ENCODE peak calls at places on chromosome 21, in five cellular contexts. S is fibroblast of lung, Q is tibial nerve, O is adrenal gland, P is lower lobe of right lung. R is an unnamed sample.

GRCh38 chr21:36849461-36849860 is 117.0 kb downstream of the HLCS start:
- DNase-seq in S (no peak), O (no peak), P (no peak), Q (no peak), R (no peak)

GRCh38 chr21:29145354-29145782 is 14.9 kb downstream of the MAP3K7CL start:
- DNase-seq in S (peak), P (no peak), O (peak), Q (no peak), R (peak)

GRCh38 chr21:25901580-25901979 is 166.8 kb downstream of the GABPA start:
- DNase-seq in P (no peak), S (no peak), O (no peak), Q (no peak), R (no peak)

GRCh38 chr21:44426663-44427191 is 28.6 kb upstream of the LRRC3 start:
- DNase-seq in O (no peak), P (no peak), Q (no peak), S (no peak), R (no peak)

GRCh38 chr21:25297117-25297516 is 310.2 kb downstream of the MRPL39 start:
- DNase-seq in O (no peak), P (no peak), S (no peak), Q (no peak), R (no peak)

GRCh38 chr21:37060296-37060695 is 12.6 kb downstream of the PIGP start:
- DNase-seq in S (peak), P (no peak), Q (peak), O (peak), R (peak)

GRCh38 chr21:45423968-45424853 is 19.2 kb downstream of the COL18A1 start:
- DNase-seq in O (no peak), P (peak), Q (no peak), S (no peak), R (no peak)

GRCh38 chr21:15250384-15250783 is 185.6 kb upstream of the NRIP1 start:
- DNase-seq in P (no peak), O (no peak), Q (no peak), S (peak), R (no peak)

GRCh38 chr21:46145159-46145839 is 10.1 kb downstream of the FTCD start:
- DNase-seq in O (no peak), S (no peak), Q (no peak), P (no peak), R (no peak)

GRCh38 chr21:42254631-42255030 is 35.7 kb downstream of the ABCG1 start:
- DNase-seq in P (peak), S (no peak), O (no peak), Q (no peak), R (no peak)

GRCh38 chr21:26800455-26801454 is 44.5 kb downstream of the ADAMTS1 start:
- DNase-seq in S (no peak), O (no peak), P (no peak), Q (peak), R (peak)

GRCh38 chr21:39071623-39072214 is 111.5 kb downstream of the PSMG1 start:
- DNase-seq in S (peak), P (no peak), O (no peak), Q (no peak), R (peak)

GRCh38 chr21:31418355-31419001 is 74.4 kb upstream of the TIAM1 start:
- DNase-seq in Q (no peak), P (no peak), S (no peak), O (no peak), R (no peak)

GRCh38 chr21:39863111-39863510 is 4.1 kb upstream of the PCP4 start:
- DNase-seq in S (peak), P (peak), Q (no peak), O (no peak), R (no peak)

GRCh38 chr21:32445101-32445500 is 32.6 kb downstream of the EVA1C start:
- DNase-seq in P (no peak), Q (no peak), S (no peak), O (no peak), R (no peak)
- H3K4me3 ChIP-seq in P (no peak), Q (no peak), S (no peak), O (no peak), R (no peak)

DNA sequence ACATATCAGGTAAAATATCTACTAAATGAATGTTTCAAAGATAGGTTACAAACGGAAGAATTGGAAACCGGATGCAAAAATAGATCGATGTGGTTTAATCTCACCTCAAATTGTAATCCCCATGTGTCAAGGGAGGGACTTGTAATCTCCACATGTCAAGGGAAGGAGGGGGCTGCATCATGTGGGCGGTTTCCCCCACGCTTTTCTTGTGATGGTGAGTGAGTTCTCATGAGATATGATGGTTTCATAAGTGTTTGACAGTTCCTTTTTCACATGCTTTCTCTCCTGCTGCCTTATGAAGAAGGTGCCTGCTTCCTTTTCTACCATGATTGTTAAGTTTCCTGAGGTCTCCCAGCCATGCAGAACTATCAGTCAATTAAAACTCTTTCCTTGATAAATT is 408.7 kb upstream of the TMPRSS15 start:
- DNase-seq in O (no peak), Q (no peak), S (no peak), P (no peak), R (no peak)
- TF ChIP-seq CTCF in O (no peak), Q (no peak), S (no peak), P (no peak), R (no peak)

DNA sequence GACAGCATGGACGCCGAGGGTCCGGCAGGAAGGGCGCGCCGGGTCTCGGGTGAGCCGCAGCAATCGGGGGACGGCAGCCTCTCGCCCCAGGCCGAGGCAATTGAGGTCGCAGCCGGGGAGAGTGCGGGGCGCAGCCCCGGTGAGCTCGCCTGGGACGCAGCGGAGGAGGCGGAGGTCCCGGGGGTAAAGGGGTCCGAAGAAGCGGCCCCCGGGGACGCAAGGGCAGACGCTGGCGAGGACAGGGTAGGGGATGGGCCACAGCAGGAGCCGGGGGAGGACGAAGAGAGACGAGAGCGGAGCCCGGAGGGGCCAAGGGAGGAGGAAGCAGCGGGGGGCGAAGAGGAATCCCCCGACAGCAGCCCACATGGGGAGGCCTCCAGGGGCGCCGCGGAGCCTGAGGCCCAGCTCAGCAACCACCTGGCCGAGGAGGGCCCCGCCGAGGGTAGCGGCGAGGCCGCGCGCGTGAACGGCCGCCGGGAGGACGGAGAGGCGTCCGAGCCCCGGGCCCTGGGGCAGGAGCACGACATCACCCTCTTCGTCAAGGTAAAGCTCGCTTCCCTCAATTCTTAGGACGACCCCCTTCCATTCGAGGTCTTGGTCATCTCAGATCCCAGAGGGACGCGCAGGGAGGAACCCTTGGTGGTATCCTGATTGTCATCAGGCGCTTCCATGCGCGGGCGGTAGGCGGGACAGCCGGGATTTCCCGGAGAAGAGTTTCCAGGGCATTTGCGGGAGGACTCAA is 1.6 kb downstream of the CLIC6 start:
- DNase-seq in P (no peak), O (no peak), S (peak), Q (no peak), R (no peak)
- H3K4me3 ChIP-seq in P (peak), O (peak), S (peak), Q (peak), R (peak)

DNA sequence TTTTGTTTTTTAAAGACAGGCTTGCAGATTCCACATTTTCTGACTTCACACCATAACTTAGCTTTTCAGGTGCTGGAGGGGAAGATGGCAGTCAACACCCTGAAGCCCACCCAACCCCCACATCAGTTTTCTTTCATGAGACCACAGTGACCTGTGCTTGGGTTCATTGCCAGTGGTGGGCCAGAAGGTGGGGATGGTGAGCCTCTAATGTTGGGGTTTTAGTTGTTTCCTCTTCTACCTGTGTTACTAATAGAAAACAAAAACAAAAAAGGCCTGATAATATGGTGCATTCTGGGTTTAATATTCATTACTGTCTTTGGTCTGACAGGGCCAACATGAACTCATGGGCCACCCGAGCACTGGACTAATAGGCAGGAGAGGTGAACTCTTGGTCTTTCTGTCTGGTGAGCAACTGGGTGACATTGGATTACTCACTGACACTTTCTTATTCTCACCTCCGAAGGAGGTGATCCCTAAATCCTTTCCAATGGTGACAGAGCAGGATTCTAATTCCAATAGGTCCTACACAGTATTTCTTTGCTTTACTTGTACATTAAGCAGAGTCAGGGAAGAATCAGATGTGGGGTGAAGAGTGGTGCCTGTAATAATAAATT is 132.8 kb downstream of the CLIC6 start:
- DNase-seq in O (no peak), Q (no peak), P (no peak), S (no peak), R (peak)
- TF ChIP-seq CTCF in O (peak), Q (peak), P (peak), S (peak), R (peak)

GRCh38 chr21:32611471-32611997 is 643 bp downstream of the CFAP298 start:
- DNase-seq in P (peak), O (peak), Q (no peak), S (peak), R (peak)
- H3K4me3 ChIP-seq in P (peak), O (peak), Q (peak), S (peak), R (peak)

DNA sequence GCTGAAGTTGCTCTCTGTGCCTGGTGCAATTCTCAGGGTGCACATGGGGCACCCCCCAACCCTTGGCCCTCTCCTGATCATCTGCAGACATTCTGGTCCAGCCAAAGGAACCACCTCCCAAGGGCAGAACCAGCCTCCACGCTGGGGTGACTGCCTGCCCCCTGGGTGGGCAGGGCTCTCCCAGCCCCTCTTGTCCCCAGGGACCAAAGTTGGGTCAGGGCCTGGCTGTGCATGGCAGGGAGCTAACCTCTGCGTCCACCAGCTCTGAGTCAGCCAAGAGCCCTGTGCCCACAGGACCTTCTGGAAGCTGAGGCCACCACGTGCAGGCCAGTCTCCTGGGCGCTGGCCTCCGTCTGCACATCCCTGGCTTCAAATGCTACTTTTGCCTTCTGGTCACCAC is 101.9 kb downstream of the SIK1 start:
- DNase-seq in O (no peak), Q (no peak), P (no peak), S (no peak), R (no peak)
- TF ChIP-seq CTCF in O (no peak), Q (no peak), P (no peak), S (no peak), R (no peak)